ENCODE peak calls at places on chromosomes 12 and 14, in six cellular contexts. G, Z, J, U, C and Y are unnamed samples.

GRCh38 chr14:54471641-54472040 is 17.1 kb downstream of the GMFB start:
- DNase-seq in G (no peak), J (no peak), C (no peak), Z (no peak), U (no peak), Y (no peak)

GRCh38 chr14:53875337-53875897 is 81.2 kb downstream of the BMP4 start:
- DNase-seq in U (no peak), G (no peak), Z (no peak), J (no peak), C (no peak), Y (no peak)

GRCh38 chr12:12788675-12789368 is 3.4 kb downstream of the APOLD1 start:
- DNase-seq in J (peak; percentile 56), U (no peak), G (peak; percentile 74), Z (no peak), C (peak; percentile 49), Y (no peak)

GRCh38 chr14:105201928-105202513 is 20.9 kb upstream of the NUDT14 start:
- DNase-seq in G (no peak), C (no peak), Z (no peak), J (no peak), U (peak; percentile 8), Y (no peak)

GRCh38 chr14:59688224-59689170 is 111.9 kb upstream of the CCDC175 start:
- DNase-seq in Z (no peak), C (peak; percentile 9), U (no peak), G (peak; percentile 20), J (peak; percentile 76), Y (peak; percentile 12)

GRCh38 chr14:33768458-33768830 is 182.4 kb downstream of the EGLN3 start:
- DNase-seq in U (no peak), J (no peak), G (no peak), C (no peak), Z (no peak), Y (no peak)

GRCh38 chr12:87270894-87271293 is 758.3 kb downstream of the C12orf50 start:
- DNase-seq in C (no peak), J (no peak), U (no peak), Z (no peak), G (no peak), Y (no peak)

GRCh38 chr12:112942572-112942971 is 4.3 kb downstream of the OAS3 start:
- DNase-seq in Z (no peak), U (no peak), C (no peak), G (no peak), J (no peak), Y (no peak)

GRCh38 chr12:105874121-105874520 is 264.6 kb downstream of the NUAK1 start:
- DNase-seq in J (no peak), C (no peak), U (no peak), Z (no peak), G (no peak), Y (no peak)

GRCh38 chr12:106417926-106418910 is 60.7 kb downstream of the POLR3B start:
- DNase-seq in U (no peak), C (no peak), Z (no peak), G (peak; percentile 69), J (no peak), Y (no peak)

GRCh38 chr12:23662966-23663365 is 286.5 kb downstream of the SOX5 start:
- DNase-seq in J (no peak), U (no peak), G (no peak), C (no peak), Z (no peak), Y (no peak)

GRCh38 chr14:103819503-103820307 is 27.7 kb downstream of the PPP1R13B start:
- DNase-seq in C (no peak), U (no peak), J (peak; percentile 52), G (peak; percentile 63), Z (no peak), Y (no peak)

GRCh38 chr12:132171968-132172521 is 27.8 kb downstream of the NOC4L start:
- DNase-seq in G (no peak), J (no peak), C (no peak), U (no peak), Z (no peak), Y (no peak)

GRCh38 chr12:132169376-132169775 is 25.1 kb downstream of the NOC4L start:
- DNase-seq in U (no peak), C (no peak), G (no peak), J (no peak), Z (no peak), Y (no peak)

GRCh38 chr12:132170094-132170636 is 25.9 kb downstream of the NOC4L start:
- DNase-seq in G (no peak), J (no peak), U (no peak), C (no peak), Z (no peak), Y (no peak)

GRCh38 chr12:132171293-132171967 is 27.2 kb downstream of the NOC4L start:
- DNase-seq in Z (no peak), G (no peak), U (no peak), J (no peak), C (no peak), Y (no peak)

DNA sequence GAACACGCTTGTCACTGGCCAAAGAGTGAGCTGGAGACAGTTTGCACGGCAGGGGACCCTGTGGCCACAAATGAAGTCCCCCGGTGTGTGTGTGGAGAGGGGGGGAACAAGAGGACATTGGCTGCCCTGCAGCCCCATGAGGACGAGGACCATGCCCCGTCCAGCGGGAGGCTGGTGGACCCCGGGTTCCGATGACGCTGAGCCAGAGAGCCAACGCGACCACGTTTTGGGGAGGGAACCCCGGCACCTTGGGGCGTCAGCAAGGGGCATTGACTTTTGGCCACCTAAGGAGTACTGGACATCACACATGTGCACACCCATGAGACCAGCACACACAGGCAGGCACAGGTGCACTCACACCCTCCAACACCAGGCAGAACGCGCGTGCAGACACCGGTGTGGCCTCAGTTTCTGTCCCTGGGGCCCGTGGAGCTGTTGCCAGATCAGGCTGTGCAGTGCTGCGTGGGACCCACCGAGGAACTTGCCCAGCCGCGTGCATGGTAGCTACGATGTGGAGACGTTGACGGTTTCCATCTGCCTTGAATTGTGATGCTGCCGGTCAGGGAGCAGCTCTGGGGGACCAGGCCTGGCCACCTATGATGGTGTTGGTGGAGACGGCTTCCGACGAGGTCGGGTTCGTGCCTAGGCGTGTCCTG is 26.5 kb downstream of the NOC4L start:
- DNase-seq in Z (no peak), C (no peak), G (no peak), J (no peak), U (no peak), Y (no peak)
- TF ChIP-seq TAF1 in Z (no peak), C (no peak), G (no peak), J (no peak), U (no peak), Y (no peak)

GRCh38 chr12:1130571-1130970 is 139.5 kb downstream of the ERC1 start:
- DNase-seq in U (no peak), Z (no peak), J (no peak), G (peak; percentile 29), C (no peak), Y (no peak)
- TF ChIP-seq POLR2A in U (no peak), Z (no peak), J (no peak), G (no peak), C (no peak), Y (no peak)

GRCh38 chr14:68447581-68448281 is 345.1 kb downstream of the ZFP36L1 start:
- DNase-seq in C (no peak), Z (no peak), U (no peak), J (no peak), G (no peak), Y (no peak)

GRCh38 chr14:68441532-68441931 is 351.3 kb downstream of the ZFP36L1 start:
- DNase-seq in U (no peak), Z (no peak), J (no peak), C (no peak), G (no peak), Y (no peak)

GRCh38 chr14:68442828-68443460 is 349.9 kb downstream of the ZFP36L1 start:
- DNase-seq in C (no peak), J (no peak), G (no peak), Z (no peak), U (no peak), Y (no peak)

GRCh38 chr14:68446243-68447040 is 346.4 kb downstream of the ZFP36L1 start:
- DNase-seq in Z (no peak), G (no peak), C (no peak), U (no peak), J (no peak), Y (no peak)

DNA sequence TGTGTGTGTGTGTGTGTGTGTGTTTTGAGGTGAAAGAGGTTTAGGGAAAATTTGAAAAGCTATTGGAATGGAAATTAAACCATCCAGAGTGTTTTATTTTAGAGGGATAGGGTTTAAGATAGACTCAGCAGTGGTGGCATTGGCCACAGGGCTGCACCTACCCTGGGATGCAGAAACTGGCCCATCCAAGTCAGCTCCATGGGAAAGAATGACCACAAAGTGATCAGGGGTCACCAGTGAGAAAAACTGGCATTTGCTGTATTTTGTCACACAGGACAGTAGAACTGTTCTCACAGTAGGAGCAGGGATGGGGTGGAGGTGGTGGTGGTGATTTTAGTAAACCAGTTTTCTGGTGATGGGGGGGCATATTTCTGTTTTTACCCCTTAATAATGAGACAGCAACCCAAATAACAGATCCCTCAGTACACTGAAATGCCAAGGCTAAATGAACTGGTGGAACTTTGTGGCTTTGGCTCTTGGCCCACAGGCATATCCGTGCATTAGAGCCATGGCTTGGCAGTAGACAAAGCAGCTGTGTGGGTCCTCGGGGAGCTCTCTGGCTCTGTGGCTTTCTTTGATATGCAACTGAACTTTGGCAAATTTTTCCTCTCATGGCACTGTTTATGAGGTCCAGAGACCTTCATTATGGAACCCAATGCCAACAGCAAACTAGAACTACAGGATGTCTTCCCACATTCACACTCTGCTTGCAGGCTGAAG is 348.3 kb downstream of the ZFP36L1 start:
- DNase-seq in C (no peak), Z (no peak), G (peak; percentile 20), U (no peak), J (no peak), Y (no peak)
- TF ChIP-seq TAF1 in C (no peak), Z (no peak), G (no peak), U (no peak), J (no peak), Y (no peak)

GRCh38 chr12:109996483-109996853 is 300 bp upstream of the GIT2 start:
- DNase-seq in G (no peak), Z (no peak), C (no peak), U (no peak), J (no peak), Y (no peak)

GRCh38 chr12:109995366-109995702 is 834 bp downstream of the GIT2 start:
- DNase-seq in U (no peak), G (no peak), C (no peak), J (no peak), Z (no peak), Y (no peak)

GRCh38 chr12:109997393-109997792 is 1.2 kb upstream of the GIT2 start:
- DNase-seq in G (no peak), J (no peak), Z (no peak), C (no peak), U (no peak), Y (no peak)

GRCh38 chr12:109994262-109995175 is 1.6 kb downstream of the GIT2 start:
- DNase-seq in J (no peak), C (no peak), U (no peak), G (no peak), Z (no peak), Y (no peak)

DNA sequence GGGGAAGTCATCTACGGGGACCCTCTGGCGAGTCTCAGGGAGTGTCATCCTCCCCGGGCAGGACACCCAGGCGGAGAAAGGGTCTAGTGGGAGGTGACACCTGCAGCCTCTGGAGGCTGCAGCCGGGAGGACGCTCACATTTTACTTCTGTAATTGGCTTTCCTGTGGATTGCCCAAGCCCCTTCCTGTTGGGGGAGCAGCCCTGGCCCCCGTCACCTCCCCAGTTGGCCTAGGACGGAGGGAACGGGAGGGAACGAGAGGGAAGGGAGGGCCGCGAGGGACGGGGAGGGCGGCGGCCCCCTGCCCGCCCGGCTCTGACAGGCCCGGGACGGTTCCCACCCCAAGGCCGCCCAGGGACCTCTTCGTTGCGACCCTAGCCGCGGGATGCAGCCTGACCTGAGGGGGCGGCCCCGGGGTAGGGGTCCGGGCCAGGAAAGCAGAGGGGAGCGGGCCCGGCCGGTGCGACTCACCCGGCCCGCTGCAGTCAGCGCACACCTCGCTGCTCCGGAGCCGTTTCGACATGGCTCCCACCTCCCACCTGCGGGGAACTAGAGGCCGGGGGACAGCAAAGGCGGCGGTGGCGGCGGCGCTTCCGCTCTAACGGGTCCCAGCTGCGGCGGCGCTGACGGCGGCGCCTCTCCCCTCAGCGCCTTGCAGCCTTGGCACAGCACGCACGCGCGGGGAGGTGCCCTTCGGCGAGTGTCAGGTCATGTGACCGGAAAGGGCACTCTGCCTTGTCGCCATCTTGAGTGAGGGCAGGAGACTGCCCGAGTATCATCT is at the start of gene GIT2:
- DNase-seq in Z (peak; percentile 89), U (peak; percentile 85), J (peak; percentile 90), G (peak; percentile 91), C (peak; percentile 91), Y (peak; percentile 89)
- TF ChIP-seq POLR2A in Z (peak; percentile 86), U (peak; percentile 89), J (peak; percentile 55), G (peak; percentile 86), C (peak; percentile 79), Y (peak; percentile 83)